ENCODE peak calls at places on chromosome 14, in eight cellular contexts. One of them, this sample, is unnamed. For H3K4me1, the result is how much of the 10 kb centered on the place peaks cover.

GRCh38 chr14:22381751-22382150 is 207.3 kb downstream of the DAD1 start:
- DNase-seq in right lobe of liver: no peak
- DNase-seq in HepG2: no peak
- DNase-seq in H1: no peak
- DNase-seq in breast epithelium: no peak
- DNase-seq in thyroid gland: no peak
- DNase-seq in A549: no peak
- DNase-seq in upper lobe of left lung: no peak
- DNase-seq in this sample: no peak

GRCh38 chr14:104387000-104387384 is 192.6 kb upstream of the C14orf180 start:
- DNase-seq in A549: no peak
- DNase-seq in HepG2: no peak
- DNase-seq in thyroid gland: no peak
- DNase-seq in upper lobe of left lung: no peak
- DNase-seq in H1: no peak
- DNase-seq in breast epithelium: no peak
- DNase-seq in right lobe of liver: no peak
- DNase-seq in this sample: peak

GRCh38 chr14:78018283-78018682 is 151.9 kb upstream of the NRXN3 start:
- DNase-seq in breast epithelium: no peak
- DNase-seq in HepG2: no peak
- DNase-seq in upper lobe of left lung: no peak
- DNase-seq in right lobe of liver: no peak
- DNase-seq in thyroid gland: no peak
- DNase-seq in H1: no peak
- DNase-seq in A549: no peak
- DNase-seq in this sample: no peak

GRCh38 chr14:77157716-77158115 is 16.1 kb upstream of the ZDHHC22 start:
- DNase-seq in thyroid gland: no peak
- DNase-seq in H1: no peak
- DNase-seq in right lobe of liver: no peak
- DNase-seq in A549: no peak
- DNase-seq in breast epithelium: no peak
- DNase-seq in upper lobe of left lung: no peak
- DNase-seq in HepG2: no peak
- DNase-seq in this sample: no peak

GRCh38 chr14:49497725-49498348 is 88.3 kb downstream of the RPS29 start:
- DNase-seq in HepG2: peak
- DNase-seq in breast epithelium: no peak
- DNase-seq in right lobe of liver: no peak
- DNase-seq in H1: no peak
- DNase-seq in upper lobe of left lung: no peak
- DNase-seq in thyroid gland: peak
- DNase-seq in A549: peak
- DNase-seq in this sample: no peak

GRCh38 chr14:88078525-88078924 is 73.6 kb downstream of the GPR65 start:
- DNase-seq in upper lobe of left lung: no peak
- DNase-seq in H1: no peak
- DNase-seq in breast epithelium: no peak
- DNase-seq in A549: no peak
- DNase-seq in HepG2: no peak
- DNase-seq in thyroid gland: no peak
- DNase-seq in right lobe of liver: no peak
- DNase-seq in this sample: no peak

GRCh38 chr14:57982802-57983201 is 116.9 kb upstream of the SLC35F4 start:
- DNase-seq in breast epithelium: no peak
- DNase-seq in HepG2: no peak
- DNase-seq in A549: no peak
- DNase-seq in right lobe of liver: no peak
- DNase-seq in H1: no peak
- DNase-seq in thyroid gland: peak
- DNase-seq in upper lobe of left lung: peak
- DNase-seq in this sample: no peak

GRCh38 chr14:90511795-90512331 is 115.0 kb downstream of the CALM1 start:
- DNase-seq in HepG2: no peak
- DNase-seq in thyroid gland: no peak
- DNase-seq in A549: no peak
- DNase-seq in H1: no peak
- DNase-seq in right lobe of liver: no peak
- DNase-seq in breast epithelium: no peak
- DNase-seq in upper lobe of left lung: no peak
- DNase-seq in this sample: no peak

GRCh38 chr14:56840221-56840620 is 29.9 kb upstream of the OTX2 start:
- DNase-seq in A549: no peak
- DNase-seq in upper lobe of left lung: no peak
- DNase-seq in thyroid gland: no peak
- DNase-seq in right lobe of liver: no peak
- DNase-seq in HepG2: no peak
- DNase-seq in breast epithelium: no peak
- DNase-seq in H1: no peak
- DNase-seq in this sample: no peak

DNA sequence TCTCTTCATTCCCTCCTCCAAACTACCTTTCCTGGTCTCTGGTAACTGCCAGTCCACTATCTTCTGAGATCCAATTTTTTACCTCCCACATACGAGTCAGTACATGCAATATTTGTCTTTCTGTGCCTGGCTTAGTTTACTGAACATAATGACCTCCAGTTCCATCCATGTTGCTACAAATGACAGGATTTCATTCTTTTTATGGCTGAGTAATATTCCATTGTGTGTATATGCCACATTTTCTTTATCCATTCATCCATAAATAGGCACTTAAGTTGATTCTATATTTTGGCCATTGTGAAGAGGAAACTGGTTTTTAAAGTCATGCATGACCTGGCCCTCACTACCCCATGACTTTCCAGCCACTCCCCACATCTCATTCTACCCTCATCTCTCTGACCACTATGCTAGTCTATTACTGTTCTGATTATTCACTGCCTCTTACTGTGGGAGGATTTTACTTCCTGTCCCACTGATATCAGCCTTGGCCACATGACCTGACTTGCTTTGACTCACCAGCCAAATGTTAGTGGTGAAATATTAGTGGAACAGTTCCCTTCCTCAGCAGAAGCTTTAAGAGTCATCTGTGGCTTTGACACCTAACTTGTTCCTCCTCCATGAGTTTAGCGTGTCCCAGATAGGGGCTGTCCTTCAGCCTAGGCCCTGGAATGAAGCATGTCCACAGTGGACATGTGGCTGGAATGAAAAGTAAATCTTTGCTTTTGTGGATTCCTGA is 52.2 kb downstream of the GOLGA5 start:
- DNase-seq in thyroid gland: no peak
- DNase-seq in H1: no peak
- DNase-seq in upper lobe of left lung: peak
- DNase-seq in HepG2: no peak
- DNase-seq in A549: peak
- DNase-seq in right lobe of liver: no peak
- DNase-seq in breast epithelium: no peak
- DNase-seq in this sample: no peak
- TF ChIP-seq POLR2A in thyroid gland: no peak
- TF ChIP-seq POLR2A in H1: no peak
- TF ChIP-seq POLR2A in upper lobe of left lung: no peak
- TF ChIP-seq POLR2A in HepG2: no peak
- TF ChIP-seq POLR2A in A549: no peak
- TF ChIP-seq POLR2A in right lobe of liver: no peak
- TF ChIP-seq POLR2A in breast epithelium: no peak
- TF ChIP-seq POLR2A in this sample: no peak

GRCh38 chr14:65098586-65098985 is 3.7 kb downstream of the MAX start:
- DNase-seq in breast epithelium: no peak
- DNase-seq in A549: no peak
- DNase-seq in HepG2: no peak
- DNase-seq in thyroid gland: no peak
- DNase-seq in upper lobe of left lung: no peak
- DNase-seq in H1: no peak
- DNase-seq in right lobe of liver: no peak
- DNase-seq in this sample: no peak

GRCh38 chr14:65103150-65103760 is 938 bp upstream of the MAX start:
- DNase-seq in right lobe of liver: no peak
- DNase-seq in thyroid gland: no peak
- DNase-seq in H1: no peak
- DNase-seq in A549: peak
- DNase-seq in upper lobe of left lung: no peak
- DNase-seq in breast epithelium: no peak
- DNase-seq in HepG2: peak
- DNase-seq in this sample: no peak

GRCh38 chr14:65102441-65103149 is at the start of gene MAX:
- DNase-seq in A549: peak
- DNase-seq in thyroid gland: peak
- DNase-seq in upper lobe of left lung: peak
- DNase-seq in breast epithelium: peak
- DNase-seq in H1: peak
- DNase-seq in HepG2: peak
- DNase-seq in right lobe of liver: peak
- DNase-seq in this sample: peak

GRCh38 chr14:65101631-65102440 is 481 bp downstream of the MAX start:
- DNase-seq in breast epithelium: no peak
- DNase-seq in H1: no peak
- DNase-seq in upper lobe of left lung: peak
- DNase-seq in thyroid gland: peak
- DNase-seq in A549: no peak
- DNase-seq in HepG2: no peak
- DNase-seq in right lobe of liver: peak
- DNase-seq in this sample: peak

DNA sequence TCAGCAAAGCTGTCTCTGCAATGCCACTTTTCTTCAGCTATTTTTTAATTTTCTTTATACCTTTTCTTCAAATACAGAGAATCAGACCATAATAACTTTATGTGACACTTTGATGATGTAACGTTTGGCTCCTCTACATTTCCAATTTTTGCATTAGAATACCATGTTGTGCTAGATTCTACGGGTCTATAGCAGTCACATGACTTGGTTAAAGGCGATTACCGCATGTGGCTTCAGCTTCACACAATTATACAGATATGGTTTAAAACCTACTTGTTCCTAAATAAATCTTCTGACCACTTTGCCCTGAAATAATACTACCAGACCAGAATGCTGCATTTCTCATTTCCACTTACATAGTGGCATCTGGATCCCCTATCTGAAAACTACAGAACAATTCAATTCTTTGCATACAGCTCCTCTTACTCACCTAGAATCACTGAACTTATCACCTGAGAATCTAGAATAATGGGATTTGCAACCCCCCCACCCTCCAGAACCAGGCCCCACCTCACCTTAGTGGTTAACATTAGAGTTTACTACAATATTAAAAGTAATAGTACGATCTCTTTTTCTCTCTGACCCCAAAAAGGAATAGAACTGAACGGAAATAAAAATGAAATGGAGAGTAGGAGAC is 1.3 kb downstream of the MAX start:
- DNase-seq in A549: no peak
- DNase-seq in upper lobe of left lung: no peak
- DNase-seq in breast epithelium: no peak
- DNase-seq in HepG2: no peak
- DNase-seq in right lobe of liver: no peak
- DNase-seq in thyroid gland: no peak
- DNase-seq in H1: no peak
- DNase-seq in this sample: no peak
- H3K4me1 ChIP-seq in A549: under half
- H3K4me1 ChIP-seq in upper lobe of left lung: half or more
- H3K4me1 ChIP-seq in breast epithelium: under half
- H3K4me1 ChIP-seq in HepG2: under half
- H3K4me1 ChIP-seq in right lobe of liver: under half
- H3K4me1 ChIP-seq in thyroid gland: under half
- H3K4me1 ChIP-seq in H1: under half
- H3K4me1 ChIP-seq in this sample: under half

GRCh38 chr14:54730156-54730961 is 163.4 kb downstream of the SAMD4A start:
- DNase-seq in breast epithelium: no peak
- DNase-seq in right lobe of liver: no peak
- DNase-seq in A549: peak
- DNase-seq in H1: no peak
- DNase-seq in upper lobe of left lung: no peak
- DNase-seq in thyroid gland: no peak
- DNase-seq in HepG2: no peak
- DNase-seq in this sample: no peak

GRCh38 chr14:54725998-54726397 is 159.1 kb downstream of the SAMD4A start:
- DNase-seq in breast epithelium: no peak
- DNase-seq in H1: no peak
- DNase-seq in right lobe of liver: no peak
- DNase-seq in thyroid gland: no peak
- DNase-seq in A549: no peak
- DNase-seq in upper lobe of left lung: no peak
- DNase-seq in HepG2: no peak
- DNase-seq in this sample: no peak

GRCh38 chr14:54724772-54725325 is 157.9 kb downstream of the SAMD4A start:
- DNase-seq in A549: no peak
- DNase-seq in upper lobe of left lung: no peak
- DNase-seq in breast epithelium: no peak
- DNase-seq in HepG2: no peak
- DNase-seq in right lobe of liver: no peak
- DNase-seq in H1: no peak
- DNase-seq in thyroid gland: no peak
- DNase-seq in this sample: no peak

GRCh38 chr14:54727929-54728328 is 161.0 kb downstream of the SAMD4A start:
- DNase-seq in upper lobe of left lung: no peak
- DNase-seq in thyroid gland: no peak
- DNase-seq in breast epithelium: no peak
- DNase-seq in A549: no peak
- DNase-seq in H1: no peak
- DNase-seq in HepG2: no peak
- DNase-seq in right lobe of liver: no peak
- DNase-seq in this sample: no peak

DNA sequence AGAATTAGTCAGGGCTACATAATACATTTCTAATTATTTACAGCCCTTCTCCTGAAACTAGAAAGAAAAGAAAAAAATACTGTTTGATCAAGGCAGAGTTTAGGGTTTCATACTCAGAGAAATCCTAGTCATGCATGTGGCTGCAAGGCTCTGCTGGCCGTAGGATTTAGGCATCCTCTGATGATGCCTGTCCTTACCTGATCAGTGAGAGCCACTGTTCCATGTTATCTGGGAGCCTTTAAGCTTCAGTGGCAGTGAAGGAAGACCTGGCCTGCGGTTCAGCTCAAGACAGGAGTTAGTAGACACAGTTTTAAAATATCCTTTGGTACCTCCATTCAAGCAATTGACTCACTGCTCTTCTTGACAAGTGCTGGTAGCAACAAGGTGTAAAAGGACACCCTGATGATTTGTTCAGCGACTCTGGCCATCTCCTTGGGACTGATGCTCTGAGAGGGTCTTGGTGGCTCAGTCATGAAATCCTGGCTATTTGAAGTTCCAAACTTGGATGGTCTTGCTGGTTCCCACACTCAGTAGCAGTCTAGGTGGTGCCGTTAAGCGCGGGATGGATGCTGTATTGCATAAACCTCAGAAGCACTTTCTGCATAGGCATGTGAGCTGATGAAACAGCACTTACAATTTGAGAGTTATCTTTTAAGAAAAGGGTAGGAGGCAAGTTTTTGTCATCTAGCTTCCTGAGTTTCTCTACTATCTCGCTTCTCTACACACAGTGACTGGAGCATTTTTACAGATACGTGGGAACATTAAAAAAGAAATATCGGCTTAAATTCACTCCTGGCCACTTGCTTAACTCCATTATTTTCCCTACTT is 162.0 kb downstream of the SAMD4A start:
- DNase-seq in H1: no peak
- DNase-seq in right lobe of liver: no peak
- DNase-seq in HepG2: no peak
- DNase-seq in breast epithelium: no peak
- DNase-seq in thyroid gland: no peak
- DNase-seq in A549: no peak
- DNase-seq in upper lobe of left lung: no peak
- DNase-seq in this sample: no peak
- TF ChIP-seq POLR2A in H1: no peak
- TF ChIP-seq POLR2A in right lobe of liver: no peak
- TF ChIP-seq POLR2A in HepG2: no peak
- TF ChIP-seq POLR2A in breast epithelium: no peak
- TF ChIP-seq POLR2A in thyroid gland: no peak
- TF ChIP-seq POLR2A in A549: no peak
- TF ChIP-seq POLR2A in upper lobe of left lung: no peak
- TF ChIP-seq POLR2A in this sample: no peak

GRCh38 chr14:45114327-45114726 is 20.0 kb downstream of the FKBP3 start:
- DNase-seq in A549: no peak
- DNase-seq in breast epithelium: no peak
- DNase-seq in H1: no peak
- DNase-seq in HepG2: no peak
- DNase-seq in right lobe of liver: no peak
- DNase-seq in upper lobe of left lung: no peak
- DNase-seq in thyroid gland: no peak
- DNase-seq in this sample: no peak
- H3K4me1 ChIP-seq in A549: under half
- H3K4me1 ChIP-seq in breast epithelium: under half
- H3K4me1 ChIP-seq in H1: under half
- H3K4me1 ChIP-seq in HepG2: under half
- H3K4me1 ChIP-seq in right lobe of liver: under half
- H3K4me1 ChIP-seq in upper lobe of left lung: under half
- H3K4me1 ChIP-seq in thyroid gland: under half
- H3K4me1 ChIP-seq in this sample: under half